ENCODE peak calls at places on chromosomes 12 and 14, in ten cellular contexts. C is fibroblast of mammary gland, G is hepatocyte, F is cardiac muscle cell, A is mammary epithelial cell, D is Caco-2, B is upper lobe of right lung, R is cardiac fibroblast, T is astrocyte of the cerebellum, U is tibial artery. L is an unnamed sample.

GRCh38 chr12:108337235-108338223 is 1.6 kb downstream of the CMKLR1 start:
- DNase-seq in C (peak), G (peak), F (peak), A (no peak), D (peak), B (no peak), R (peak), T (no peak), U (peak), L (peak)

GRCh38 chr12:107337354-107338095 is 244.2 kb upstream of the CRY1 start:
- DNase-seq in C (peak), G (no peak), F (no peak), A (peak), D (no peak), B (no peak), R (no peak), T (no peak), U (no peak), L (peak)

GRCh38 chr14:99982449-99983250 is 82.6 kb upstream of the EVL start:
- DNase-seq in C (peak), G (peak), F (peak), A (peak), D (peak), B (no peak), R (peak), T (peak), U (no peak), L (peak)

GRCh38 chr14:33463731-33464130 is 487.1 kb downstream of the EGLN3 start:
- DNase-seq in C (no peak), G (no peak), F (no peak), A (no peak), D (no peak), B (no peak), R (no peak), T (peak), U (no peak), L (no peak)

GRCh38 chr14:68606644-68607043 is 186.2 kb downstream of the ZFP36L1 start:
- DNase-seq in C (no peak), G (no peak), F (no peak), A (no peak), D (no peak), B (no peak), R (no peak), T (no peak), U (no peak), L (no peak)

GRCh38 chr12:32273063-32273521 is 126.3 kb upstream of the FGD4 start:
- DNase-seq in C (peak), G (no peak), F (no peak), A (no peak), D (no peak), B (no peak), R (no peak), T (no peak), U (no peak), L (peak)

GRCh38 chr12:49244161-49244560 is 20.7 kb upstream of the TUBA1C start:
- DNase-seq in C (peak), G (no peak), F (peak), A (no peak), D (no peak), B (no peak), R (peak), T (peak), U (no peak), L (no peak)

GRCh38 chr14:75445958-75446357 is 18.1 kb downstream of the JDP2 start:
- DNase-seq in C (peak), G (no peak), F (no peak), A (no peak), D (no peak), B (no peak), R (no peak), T (no peak), U (no peak), L (no peak)

GRCh38 chr12:47394070-47394469 is 311.8 kb downstream of the RPAP3 start:
- DNase-seq in C (no peak), G (no peak), F (peak), A (no peak), D (no peak), B (no peak), R (no peak), T (no peak), U (no peak), L (no peak)

GRCh38 chr14:69107407-69108003 is 45.4 kb downstream of the DCAF5 start:
- DNase-seq in C (peak), G (peak), F (peak), A (peak), D (peak), B (no peak), R (peak), T (peak), U (no peak), L (peak)

GRCh38 chr12:108236366-108236765 is 102.7 kb downstream of the CMKLR1 start:
- DNase-seq in C (no peak), G (no peak), F (no peak), A (no peak), D (no peak), B (no peak), R (no peak), T (no peak), U (no peak), L (no peak)

GRCh38 chr14:25003537-25003936 is 46.4 kb downstream of the STXBP6 start:
- DNase-seq in C (peak), G (no peak), F (peak), A (peak), D (no peak), B (no peak), R (peak), T (no peak), U (no peak), L (peak)

GRCh38 chr12:64560395-64561301 is 49.6 kb upstream of the RASSF3 start:
- DNase-seq in C (peak), G (peak), F (peak), A (peak), D (no peak), B (no peak), R (peak), T (peak), U (no peak), L (peak)

GRCh38 chr14:79581912-79582576 is 629.3 kb downstream of the DIO2 start:
- DNase-seq in C (peak), G (no peak), F (no peak), A (no peak), D (no peak), B (no peak), R (no peak), T (no peak), U (no peak), L (peak)

GRCh38 chr12:110379201-110379600 is 24.3 kb downstream of the ANAPC7 start:
- DNase-seq in C (peak), G (no peak), F (no peak), A (no peak), D (no peak), B (no peak), R (no peak), T (no peak), U (no peak), L (no peak)

DNA sequence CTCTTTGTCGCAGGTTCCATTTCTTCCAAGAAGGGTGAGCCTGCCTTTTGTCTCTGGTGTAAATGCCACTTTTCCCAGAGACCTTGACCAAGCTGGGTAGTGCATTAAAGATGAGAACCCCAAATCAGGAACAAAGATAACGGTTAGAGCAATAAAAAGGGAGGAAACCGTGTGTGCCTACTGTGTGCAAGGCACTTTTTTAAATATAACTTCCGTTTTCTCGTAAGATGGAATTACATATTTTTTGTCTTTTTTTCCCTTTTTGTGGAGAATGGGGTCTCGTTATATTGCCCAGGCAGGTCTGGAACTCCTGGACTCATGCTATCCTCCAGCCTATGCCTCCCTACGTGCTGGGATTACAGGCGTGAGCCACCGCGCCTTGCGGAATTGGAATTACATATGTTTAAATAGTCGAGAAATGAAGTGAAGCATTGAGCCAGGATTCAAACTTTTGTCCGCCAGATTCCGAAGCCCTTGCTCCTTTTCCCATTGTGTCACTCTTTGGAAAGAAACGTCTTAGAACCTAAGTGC is 506 bp upstream of the NABP2 start:
- DNase-seq in C (no peak), G (no peak), F (no peak), A (no peak), D (no peak), B (no peak), R (no peak), T (no peak), U (no peak), L (no peak)
- H3K4me3 ChIP-seq in C (peak), G (no peak), F (no peak), A (peak), D (peak), B (peak), R (peak), T (no peak), U (peak), L (peak)

DNA sequence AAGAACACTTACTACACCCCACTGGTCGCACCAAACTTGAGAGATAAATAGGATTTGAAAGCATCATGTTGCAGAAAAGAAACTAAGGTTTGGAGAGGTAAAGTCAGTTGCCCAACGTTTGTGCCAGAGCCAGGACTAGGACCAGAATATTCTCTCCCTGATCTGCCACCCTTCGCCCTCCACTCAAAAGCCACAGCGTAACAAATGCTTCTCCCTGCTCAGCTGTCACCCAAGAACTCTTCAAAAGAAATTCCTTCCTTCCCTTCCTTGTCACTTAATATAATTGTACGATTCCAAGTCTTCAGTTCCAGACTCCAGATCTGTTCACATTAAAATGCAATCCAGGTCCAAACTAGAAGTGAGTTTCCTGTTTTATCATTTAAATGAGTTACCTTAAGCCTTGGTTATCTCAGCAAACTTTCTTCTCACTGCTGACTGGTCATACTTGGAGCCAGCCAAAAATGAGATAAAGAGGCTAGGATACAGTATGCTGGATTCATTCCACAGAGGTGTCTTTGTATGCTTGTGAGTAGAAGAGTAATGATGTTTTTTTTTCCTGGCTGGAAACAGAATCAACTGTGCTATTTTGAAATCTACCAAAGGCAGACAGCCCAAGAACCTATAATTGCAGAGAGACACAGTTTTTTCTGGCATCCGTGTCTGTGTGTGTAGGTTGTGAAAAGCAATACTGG is 12.8 kb upstream of the PPFIBP1 start:
- DNase-seq in C (peak), G (peak), F (peak), A (no peak), D (no peak), B (no peak), R (peak), T (no peak), U (no peak), L (no peak)
- TF ChIP-seq CTCF in C (no peak), G (no peak), F (no peak), A (no peak), D (no peak), B (no peak), R (no peak), T (no peak), U (no peak), L (no peak)

GRCh38 chr12:114445401-114446323 is 39.7 kb upstream of the TBX5 start:
- DNase-seq in C (no peak), G (peak), F (no peak), A (no peak), D (no peak), B (no peak), R (no peak), T (no peak), U (no peak), L (no peak)

GRCh38 chr12:114450019-114450418 is 44.1 kb upstream of the TBX5 start:
- DNase-seq in C (no peak), G (no peak), F (no peak), A (no peak), D (no peak), B (no peak), R (no peak), T (no peak), U (no peak), L (no peak)

GRCh38 chr12:114448618-114448933 is 42.6 kb upstream of the TBX5 start:
- DNase-seq in C (no peak), G (no peak), F (no peak), A (no peak), D (no peak), B (no peak), R (no peak), T (no peak), U (no peak), L (no peak)

GRCh38 chr12:114447274-114447716 is 41.4 kb upstream of the TBX5 start:
- DNase-seq in C (no peak), G (peak), F (peak), A (no peak), D (no peak), B (no peak), R (no peak), T (no peak), U (no peak), L (no peak)

DNA sequence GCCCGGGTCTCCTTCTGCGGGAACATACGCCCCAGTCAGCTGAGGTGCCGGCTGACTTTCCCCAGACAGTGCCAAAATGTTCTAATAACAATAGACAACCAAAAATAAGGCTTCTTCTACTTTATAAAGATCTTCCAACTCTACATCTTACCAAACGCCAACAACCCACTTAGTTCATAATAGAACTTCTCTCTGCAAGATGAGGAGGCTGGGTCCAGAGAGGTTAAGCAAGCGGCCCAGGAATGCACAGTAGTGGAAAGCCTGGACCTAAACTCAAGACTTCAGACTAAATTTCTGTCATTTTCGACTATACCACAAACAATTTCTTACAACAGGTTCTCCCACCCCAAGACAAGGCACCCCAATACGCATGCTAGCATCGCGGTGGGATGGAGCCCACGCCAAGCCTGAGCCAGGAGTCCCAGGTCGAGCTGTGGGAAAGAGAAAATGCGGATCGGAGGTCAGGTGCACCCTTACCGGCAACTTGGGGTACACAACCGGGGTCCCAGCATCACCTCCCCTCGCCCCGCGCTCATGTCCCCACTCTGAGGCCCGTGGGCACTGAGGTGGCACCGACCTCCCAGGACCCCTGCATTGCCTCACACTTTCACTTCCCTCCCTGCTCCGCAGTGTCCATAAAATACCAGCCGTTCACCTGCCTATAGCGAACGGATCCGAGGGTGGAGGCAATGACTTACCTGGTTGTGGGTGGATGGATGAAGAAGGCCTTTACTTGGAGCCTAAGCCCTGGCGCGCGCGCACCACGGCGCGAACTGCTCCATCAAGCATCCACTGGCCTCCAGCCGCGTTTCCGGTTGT is 42.1 kb upstream of the TBX5 start:
- DNase-seq in C (no peak), G (no peak), F (no peak), A (no peak), D (no peak), B (no peak), R (no peak), T (no peak), U (no peak), L (no peak)
- H3K4me3 ChIP-seq in C (no peak), G (no peak), F (peak), A (no peak), D (no peak), B (no peak), R (no peak), T (no peak), U (no peak), L (no peak)

GRCh38 chr12:123431951-123432886 is 4.3 kb downstream of the RILPL2 start:
- DNase-seq in C (no peak), G (no peak), F (no peak), A (peak), D (no peak), B (peak), R (no peak), T (no peak), U (no peak), L (peak)

GRCh38 chr12:123441523-123442164 is 5.2 kb upstream of the RILPL2 start:
- DNase-seq in C (no peak), G (no peak), F (no peak), A (no peak), D (no peak), B (no peak), R (no peak), T (no peak), U (no peak), L (no peak)

GRCh38 chr12:123433615-123434014 is 2.9 kb downstream of the RILPL2 start:
- DNase-seq in C (no peak), G (no peak), F (no peak), A (no peak), D (no peak), B (no peak), R (no peak), T (no peak), U (no peak), L (no peak)

GRCh38 chr12:123435636-123436016 is 858 bp downstream of the RILPL2 start:
- DNase-seq in C (no peak), G (no peak), F (no peak), A (no peak), D (no peak), B (no peak), R (no peak), T (no peak), U (no peak), L (no peak)

GRCh38 chr12:123436017-123436964 is at the start of gene RILPL2:
- DNase-seq in C (peak), G (peak), F (peak), A (peak), D (peak), B (peak), R (peak), T (peak), U (peak), L (peak)
- TF ChIP-seq CTCF in C (no peak), G (no peak), F (no peak), A (no peak), D (peak), B (no peak), R (no peak), T (peak), U (peak), L (no peak)

DNA sequence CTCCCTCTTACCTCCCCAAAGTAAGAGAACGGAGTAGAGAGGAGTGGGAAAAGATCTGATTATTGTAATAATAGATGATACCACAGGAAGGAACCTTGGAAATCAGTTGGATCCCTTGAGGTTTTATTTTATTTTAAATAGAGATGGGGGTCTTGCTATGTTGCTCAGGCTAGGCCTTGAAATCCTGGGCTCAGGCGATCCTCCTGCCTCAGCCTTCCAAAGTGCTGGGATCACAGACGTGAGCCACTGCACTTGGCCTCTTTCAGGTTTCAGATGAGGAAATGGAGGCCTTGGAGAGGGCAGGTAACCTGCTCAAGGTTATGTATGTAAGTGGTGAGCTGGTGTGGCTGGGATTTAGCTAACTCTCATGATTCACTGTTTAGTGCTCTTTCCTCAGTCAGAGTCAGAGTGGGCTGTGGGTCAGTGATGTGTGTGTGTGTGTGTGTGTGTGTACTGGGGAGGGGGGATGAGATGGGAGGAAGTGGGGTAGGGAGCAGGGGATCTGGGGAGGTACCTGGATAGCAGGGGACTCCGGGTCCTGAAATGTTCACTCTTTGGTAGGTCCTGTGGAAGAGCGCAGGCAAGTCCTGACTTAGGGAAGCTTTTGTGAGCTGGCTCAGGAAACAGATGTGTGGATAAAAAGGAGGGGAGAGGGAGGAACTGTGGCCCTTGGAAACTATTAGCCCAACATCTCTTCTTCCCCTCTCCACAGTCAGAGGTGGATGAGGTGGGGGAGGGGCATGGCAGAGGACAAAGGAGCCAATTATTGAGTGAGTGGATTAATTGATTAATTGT is 4.7 kb upstream of the CISTR start:
- DNase-seq in C (no peak), G (no peak), F (no peak), A (no peak), D (no peak), B (no peak), R (no peak), T (no peak), U (no peak), L (no peak)
- H3K4me3 ChIP-seq in C (no peak), G (no peak), F (no peak), A (no peak), D (no peak), B (no peak), R (no peak), T (no peak), U (no peak), L (no peak)

GRCh38 chr12:5689773-5690172 is 255.3 kb downstream of the ANO2 start:
- DNase-seq in C (no peak), G (peak), F (no peak), A (no peak), D (peak), B (no peak), R (no peak), T (no peak), U (no peak), L (no peak)
- TF ChIP-seq CTCF in C (no peak), G (peak), F (no peak), A (no peak), D (peak), B (no peak), R (no peak), T (no peak), U (no peak), L (no peak)

L was measured in epithelial cell of esophagus.